ENCODE peak calls at places on chromosome 5, in five cellular contexts. One of them, this sample, is unnamed.

GRCh38 chr5:80254767-80255424 is 952 bp downstream of the SERINC5 start:
- DNase-seq in BJ: no peak
- DNase-seq in upper lobe of right lung: no peak
- DNase-seq in stomach: peak; percentile 49
- DNase-seq in SK-N-SH: peak; percentile 42
- DNase-seq in this sample: no peak

GRCh38 chr5:15791274-15791673 is 291.3 kb downstream of the FBXL7 start:
- DNase-seq in BJ: no peak
- DNase-seq in upper lobe of right lung: no peak
- DNase-seq in stomach: no peak
- DNase-seq in SK-N-SH: peak; percentile 45
- DNase-seq in this sample: no peak

GRCh38 chr5:149656576-149657182 is 73.4 kb upstream of the PPARGC1B start:
- DNase-seq in BJ: no peak
- DNase-seq in upper lobe of right lung: no peak
- DNase-seq in stomach: peak; percentile 72
- DNase-seq in SK-N-SH: no peak
- DNase-seq in this sample: no peak

GRCh38 chr5:111859031-111859430 is 102.0 kb upstream of the NREP start:
- DNase-seq in BJ: no peak
- DNase-seq in upper lobe of right lung: no peak
- DNase-seq in stomach: no peak
- DNase-seq in SK-N-SH: no peak
- DNase-seq in this sample: no peak

GRCh38 chr5:142439208-142439607 is 114.4 kb upstream of the SPRY4 start:
- DNase-seq in BJ: no peak
- DNase-seq in upper lobe of right lung: no peak
- DNase-seq in stomach: no peak
- DNase-seq in SK-N-SH: no peak
- DNase-seq in this sample: no peak

GRCh38 chr5:58002318-58002717 is 457.6 kb downstream of the PLK2 start:
- DNase-seq in BJ: no peak
- DNase-seq in upper lobe of right lung: no peak
- DNase-seq in stomach: no peak
- DNase-seq in SK-N-SH: no peak
- DNase-seq in this sample: no peak

GRCh38 chr5:99644822-99645221 is 716.0 kb upstream of the CHD1 start:
- DNase-seq in BJ: no peak
- DNase-seq in upper lobe of right lung: no peak
- DNase-seq in stomach: no peak
- DNase-seq in SK-N-SH: no peak
- DNase-seq in this sample: no peak

GRCh38 chr5:172612771-172613170 is 28.3 kb upstream of the NEURL1B start:
- DNase-seq in BJ: no peak
- DNase-seq in upper lobe of right lung: no peak
- DNase-seq in stomach: no peak
- DNase-seq in SK-N-SH: no peak
- DNase-seq in this sample: no peak

GRCh38 chr5:93330506-93330905 is 250.5 kb downstream of the NR2F1-AS1 start:
- DNase-seq in BJ: no peak
- DNase-seq in upper lobe of right lung: no peak
- DNase-seq in stomach: no peak
- DNase-seq in SK-N-SH: no peak
- DNase-seq in this sample: no peak

GRCh38 chr5:92518318-92518913 is 1062.6 kb downstream of the NR2F1-AS1 start:
- DNase-seq in BJ: no peak
- DNase-seq in upper lobe of right lung: no peak
- DNase-seq in stomach: no peak
- DNase-seq in SK-N-SH: peak; percentile 10
- DNase-seq in this sample: peak; percentile 44

GRCh38 chr5:38046093-38046492 is 206.3 kb upstream of the GDNF start:
- DNase-seq in BJ: no peak
- DNase-seq in upper lobe of right lung: no peak
- DNase-seq in stomach: no peak
- DNase-seq in SK-N-SH: no peak
- DNase-seq in this sample: no peak

GRCh38 chr5:170338933-170339779 is 41.6 kb upstream of the LCP2 start:
- DNase-seq in BJ: no peak
- DNase-seq in upper lobe of right lung: no peak
- DNase-seq in stomach: peak; percentile 43
- DNase-seq in SK-N-SH: no peak
- DNase-seq in this sample: no peak

GRCh38 chr5:16108418-16108817 is 71.2 kb downstream of the MARCHF11 start:
- DNase-seq in BJ: no peak
- DNase-seq in upper lobe of right lung: no peak
- DNase-seq in stomach: no peak
- DNase-seq in SK-N-SH: peak; percentile 36
- DNase-seq in this sample: no peak

GRCh38 chr5:28743362-28743761 is 1705.0 kb upstream of the CDH9 start:
- DNase-seq in BJ: no peak
- DNase-seq in upper lobe of right lung: no peak
- DNase-seq in stomach: no peak
- DNase-seq in SK-N-SH: no peak
- DNase-seq in this sample: no peak

GRCh38 chr5:170246471-170246870 is 13.7 kb downstream of the C5orf58 start:
- DNase-seq in BJ: no peak
- DNase-seq in upper lobe of right lung: no peak
- DNase-seq in stomach: no peak
- DNase-seq in SK-N-SH: no peak
- DNase-seq in this sample: no peak

GRCh38 chr5:21823076-21823574 is 1030.0 kb downstream of the CDH12 start:
- DNase-seq in BJ: no peak
- DNase-seq in upper lobe of right lung: no peak
- DNase-seq in stomach: no peak
- DNase-seq in SK-N-SH: no peak
- DNase-seq in this sample: no peak

GRCh38 chr5:151683444-151683843 is 3.3 kb downstream of the SPARC start:
- DNase-seq in BJ: no peak
- DNase-seq in upper lobe of right lung: no peak
- DNase-seq in stomach: no peak
- DNase-seq in SK-N-SH: no peak
- DNase-seq in this sample: no peak

GRCh38 chr5:135714126-135714894 is 120.2 kb upstream of the SLC25A48 start:
- DNase-seq in BJ: no peak
- DNase-seq in upper lobe of right lung: no peak
- DNase-seq in stomach: no peak
- DNase-seq in SK-N-SH: no peak
- DNase-seq in this sample: no peak

GRCh38 chr5:118825226-118825625 is 163.1 kb downstream of the DTWD2 start:
- DNase-seq in BJ: no peak
- DNase-seq in upper lobe of right lung: no peak
- DNase-seq in stomach: no peak
- DNase-seq in SK-N-SH: no peak
- DNase-seq in this sample: no peak

GRCh38 chr5:17305964-17306725 is 88.7 kb downstream of the BASP1 start:
- DNase-seq in BJ: peak; percentile 77
- DNase-seq in upper lobe of right lung: peak; percentile 72
- DNase-seq in stomach: peak; percentile 70
- DNase-seq in SK-N-SH: no peak
- DNase-seq in this sample: no peak

GRCh38 chr5:59367791-59368394 is 525.6 kb downstream of the PDE4D start:
- DNase-seq in BJ: no peak
- DNase-seq in upper lobe of right lung: no peak
- DNase-seq in stomach: peak; percentile 67
- DNase-seq in SK-N-SH: peak; percentile 39
- DNase-seq in this sample: peak; percentile 52

GRCh38 chr5:152084476-152084875 is 159.8 kb upstream of the GLRA1 start:
- DNase-seq in BJ: no peak
- DNase-seq in upper lobe of right lung: no peak
- DNase-seq in stomach: no peak
- DNase-seq in SK-N-SH: no peak
- DNase-seq in this sample: no peak

GRCh38 chr5:95284512-95285405 is at the start of gene MCTP1:
- DNase-seq in BJ: no peak
- DNase-seq in upper lobe of right lung: peak; percentile 70
- DNase-seq in stomach: peak; percentile 32
- DNase-seq in SK-N-SH: peak; percentile 60
- DNase-seq in this sample: no peak

GRCh38 chr5:133934822-133935793 is 33.3 kb downstream of the C5orf15 start:
- DNase-seq in BJ: no peak
- DNase-seq in upper lobe of right lung: no peak
- DNase-seq in stomach: no peak
- DNase-seq in SK-N-SH: no peak
- DNase-seq in this sample: no peak

GRCh38 chr5:40797273-40798011 is 732 bp downstream of the PRKAA1 start:
- DNase-seq in BJ: no peak
- DNase-seq in upper lobe of right lung: peak; percentile 87
- DNase-seq in stomach: peak; percentile 73
- DNase-seq in SK-N-SH: peak; percentile 91
- DNase-seq in this sample: peak; percentile 46

GRCh38 chr5:118548761-118549160 is 439.6 kb downstream of the DTWD2 start:
- DNase-seq in BJ: peak; percentile 59
- DNase-seq in upper lobe of right lung: no peak
- DNase-seq in stomach: no peak
- DNase-seq in SK-N-SH: no peak
- DNase-seq in this sample: no peak

GRCh38 chr5:2534251-2534650 is 217.2 kb downstream of the IRX2 start:
- DNase-seq in BJ: no peak
- DNase-seq in upper lobe of right lung: no peak
- DNase-seq in stomach: no peak
- DNase-seq in SK-N-SH: no peak
- DNase-seq in this sample: no peak

GRCh38 chr5:130052752-130053151 is 148.5 kb downstream of the CHSY3 start:
- DNase-seq in BJ: no peak
- DNase-seq in upper lobe of right lung: no peak
- DNase-seq in stomach: no peak
- DNase-seq in SK-N-SH: no peak
- DNase-seq in this sample: no peak

GRCh38 chr5:53884411-53884810 is 324.0 kb downstream of the NDUFS4 start:
- DNase-seq in BJ: no peak
- DNase-seq in upper lobe of right lung: no peak
- DNase-seq in stomach: no peak
- DNase-seq in SK-N-SH: no peak
- DNase-seq in this sample: no peak

GRCh38 chr5:27682600-27682999 is 644.2 kb upstream of the CDH9 start:
- DNase-seq in BJ: no peak
- DNase-seq in upper lobe of right lung: no peak
- DNase-seq in stomach: no peak
- DNase-seq in SK-N-SH: no peak
- DNase-seq in this sample: no peak

GRCh38 chr5:74684900-74685851 is at the start of gene HEXB:
- DNase-seq in BJ: no peak
- DNase-seq in upper lobe of right lung: peak; percentile 97
- DNase-seq in stomach: peak; percentile 94
- DNase-seq in SK-N-SH: peak; percentile 95
- DNase-seq in this sample: no peak

GRCh38 chr5:161562446-161562845 is 15.9 kb upstream of the GABRB2 start:
- DNase-seq in BJ: no peak
- DNase-seq in upper lobe of right lung: no peak
- DNase-seq in stomach: no peak
- DNase-seq in SK-N-SH: no peak
- DNase-seq in this sample: no peak

GRCh38 chr5:88675758-88676636 is 207.0 kb downstream of the MEF2C start:
- DNase-seq in BJ: no peak
- DNase-seq in upper lobe of right lung: peak; percentile 66
- DNase-seq in stomach: no peak
- DNase-seq in SK-N-SH: peak; percentile 78
- DNase-seq in this sample: no peak

GRCh38 chr5:133519191-133519590 is 93.2 kb downstream of the FSTL4 start:
- DNase-seq in BJ: no peak
- DNase-seq in upper lobe of right lung: no peak
- DNase-seq in stomach: no peak
- DNase-seq in SK-N-SH: no peak
- DNase-seq in this sample: no peak

GRCh38 chr5:94326579-94326978 is 291.8 kb downstream of the KIAA0825 start:
- DNase-seq in BJ: no peak
- DNase-seq in upper lobe of right lung: no peak
- DNase-seq in stomach: no peak
- DNase-seq in SK-N-SH: no peak
- DNase-seq in this sample: no peak

GRCh38 chr5:66710557-66710956 is 114.4 kb downstream of the MAST4 start:
- DNase-seq in BJ: no peak
- DNase-seq in upper lobe of right lung: no peak
- DNase-seq in stomach: no peak
- DNase-seq in SK-N-SH: no peak
- DNase-seq in this sample: peak; percentile 17

GRCh38 chr5:154766558-154767281 is 11.5 kb downstream of the LARP1 start:
- DNase-seq in BJ: no peak
- DNase-seq in upper lobe of right lung: no peak
- DNase-seq in stomach: no peak
- DNase-seq in SK-N-SH: no peak
- DNase-seq in this sample: no peak
- H3K4me3 ChIP-seq in BJ: no peak overlapping the region
- H3K4me3 ChIP-seq in upper lobe of right lung: no peak overlapping the region
- H3K4me3 ChIP-seq in stomach: no peak overlapping the region
- H3K4me3 ChIP-seq in SK-N-SH: no peak overlapping the region
- H3K4me3 ChIP-seq in this sample: no peak overlapping the region

DNA sequence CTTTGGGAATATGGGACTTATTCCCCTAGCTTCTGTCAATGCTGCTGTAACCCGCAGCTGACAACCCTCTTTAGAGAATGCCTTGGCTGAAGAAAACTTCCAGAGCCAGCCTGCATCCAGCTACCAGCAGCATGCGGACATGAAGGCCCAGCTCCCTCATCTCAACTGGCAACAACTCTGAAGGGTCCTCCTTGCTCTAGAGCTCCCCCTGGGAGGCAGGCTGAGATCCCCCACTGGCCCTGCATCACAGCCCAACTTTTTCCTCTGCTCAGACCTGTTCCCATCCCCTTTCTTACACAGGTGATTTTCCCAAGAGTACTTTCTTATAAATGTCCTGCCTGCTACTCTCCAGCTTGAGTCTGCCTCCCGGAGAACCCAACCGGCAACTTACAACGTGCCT is 18.7 kb upstream of the WNT8A start:
- DNase-seq in BJ: no peak
- DNase-seq in upper lobe of right lung: no peak
- DNase-seq in stomach: no peak
- DNase-seq in SK-N-SH: no peak
- DNase-seq in this sample: no peak
- TF ChIP-seq CTCF in BJ: peak; percentile 36
- TF ChIP-seq CTCF in upper lobe of right lung: peak; percentile 15
- TF ChIP-seq CTCF in stomach: no peak
- TF ChIP-seq CTCF in SK-N-SH: peak; percentile 30
- TF ChIP-seq CTCF in this sample: peak; percentile 52

GRCh38 chr5:36880761-36881160 is 4.2 kb downstream of the NIPBL start:
- DNase-seq in BJ: no peak
- DNase-seq in upper lobe of right lung: no peak
- DNase-seq in stomach: no peak
- DNase-seq in SK-N-SH: no peak
- DNase-seq in this sample: no peak
- H3K4me3 ChIP-seq in BJ: no peak overlapping the region
- H3K4me3 ChIP-seq in upper lobe of right lung: no peak overlapping the region
- H3K4me3 ChIP-seq in stomach: no peak overlapping the region
- H3K4me3 ChIP-seq in SK-N-SH: no peak overlapping the region
- H3K4me3 ChIP-seq in this sample: no peak overlapping the region

GRCh38 chr5:8861764-8862163 is 684.1 kb downstream of the SEMA5A start:
- DNase-seq in BJ: no peak
- DNase-seq in upper lobe of right lung: no peak
- DNase-seq in stomach: no peak
- DNase-seq in SK-N-SH: no peak
- DNase-seq in this sample: no peak

GRCh38 chr5:8869932-8870331 is 675.9 kb downstream of the SEMA5A start:
- DNase-seq in BJ: no peak
- DNase-seq in upper lobe of right lung: no peak
- DNase-seq in stomach: no peak
- DNase-seq in SK-N-SH: no peak
- DNase-seq in this sample: no peak

GRCh38 chr5:8865686-8866374 is 680.0 kb downstream of the SEMA5A start:
- DNase-seq in BJ: no peak
- DNase-seq in upper lobe of right lung: no peak
- DNase-seq in stomach: no peak
- DNase-seq in SK-N-SH: no peak
- DNase-seq in this sample: no peak

GRCh38 chr5:8864053-8864452 is 681.8 kb downstream of the SEMA5A start:
- DNase-seq in BJ: no peak
- DNase-seq in upper lobe of right lung: no peak
- DNase-seq in stomach: no peak
- DNase-seq in SK-N-SH: no peak
- DNase-seq in this sample: no peak
- TF ChIP-seq CTCF in BJ: peak; percentile 60
- TF ChIP-seq CTCF in upper lobe of right lung: peak; percentile 10
- TF ChIP-seq CTCF in stomach: no peak
- TF ChIP-seq CTCF in SK-N-SH: peak; percentile 47
- TF ChIP-seq CTCF in this sample: peak; percentile 71

This sample was measured in HFF-Myc.